ENCODE peak calls at places on chromosomes 2 and 18, in seven cellular contexts. L is hypothalamus; K is AG08395; A is stimulated activated CD4-positive, alpha-beta T cell treated with anti-CD3 and anti-CD28 coated beads, Interleukin-2, amount 100 ng/mL, for 48 hours; W is iPS DF 19.7; J is lower lobe of right lung; C is heart left ventricle. I is an unnamed sample.

GRCh38 chr18:35585608-35586007 is 4.1 kb downstream of the GALNT1 start:
- DNase-seq in C (no peak), J (no peak), A (no peak), L (no peak), K (no peak), W (no peak), I (no peak)

GRCh38 chr2:126808929-126809328 is 89.8 kb upstream of the TEX51 start:
- DNase-seq in K (no peak), C (no peak), A (no peak), L (no peak), J (no peak), W (no peak), I (no peak)

GRCh38 chr2:28226558-28226957 is 166.1 kb upstream of the FOSL2 start:
- DNase-seq in W (no peak), C (no peak), L (no peak), A (no peak), J (no peak), K (no peak), I (no peak)

GRCh38 chr18:58633874-58634273 is 5.0 kb upstream of the ALPK2 start:
- DNase-seq in J (no peak), C (no peak), W (no peak), A (no peak), L (no peak), K (no peak), I (no peak)

GRCh38 chr18:7950380-7951143 is 383.4 kb downstream of the PTPRM start:
- DNase-seq in K (peak), L (no peak), A (no peak), W (no peak), J (no peak), C (no peak), I (no peak)

GRCh38 chr2:178163911-178164310 is 30.4 kb upstream of the OSBPL6 start:
- DNase-seq in K (no peak), A (no peak), W (no peak), C (no peak), L (no peak), J (no peak), I (no peak)

GRCh38 chr2:88016948-88017779 is 817 bp upstream of the RNU2-63P start:
- DNase-seq in K (no peak), A (no peak), C (no peak), W (no peak), L (no peak), J (peak), I (peak)

GRCh38 chr2:26345284-26345553 is 724 bp upstream of the SELENOI start:
- DNase-seq in C (no peak), A (no peak), L (no peak), J (no peak), K (no peak), W (no peak), I (no peak)

GRCh38 chr2:234032301-234032856 is 18.1 kb upstream of the SPP2 start:
- DNase-seq in L (no peak), W (no peak), K (peak), J (no peak), A (no peak), C (no peak), I (no peak)

GRCh38 chr18:21509062-21509461 is 91.4 kb downstream of the ESCO1 start:
- DNase-seq in K (no peak), A (no peak), C (no peak), L (no peak), J (no peak), W (no peak), I (no peak)

GRCh38 chr2:26735096-26735495 is 29.0 kb upstream of the SLC35F6 start:
- DNase-seq in L (no peak), A (no peak), K (peak), W (no peak), C (no peak), J (no peak), I (no peak)

GRCh38 chr2:8547284-8548064 is 134.4 kb upstream of the ID2 start:
- DNase-seq in C (no peak), A (no peak), J (no peak), K (no peak), W (no peak), L (no peak), I (no peak)

GRCh38 chr18:32326450-32327309 is 136.8 kb downstream of the MEP1B start:
- DNase-seq in K (no peak), A (no peak), W (no peak), J (no peak), L (no peak), C (no peak), I (peak)

GRCh38 chr2:42063383-42064171 is 15.8 kb downstream of the PKDCC start:
- DNase-seq in W (no peak), L (no peak), A (no peak), C (peak), J (no peak), K (peak), I (no peak)

GRCh38 chr2:202015471-202015870 is 18.2 kb upstream of the FZD7 start:
- DNase-seq in J (no peak), A (no peak), L (no peak), C (no peak), K (no peak), W (no peak), I (no peak)

GRCh38 chr2:190847504-190848201 is 33.0 kb upstream of the GLS start:
- DNase-seq in W (no peak), C (no peak), J (no peak), L (no peak), A (no peak), K (no peak), I (no peak)

GRCh38 chr2:43267393-43267792 is 41.0 kb upstream of the ZFP36L2 start:
- DNase-seq in K (no peak), C (no peak), L (no peak), J (no peak), W (no peak), A (no peak), I (no peak)

GRCh38 chr2:226799211-226799975 is at the start of gene IRS1:
- DNase-seq in A (peak), C (peak), K (peak), L (peak), W (no peak), J (peak), I (peak)

GRCh38 chr2:108970369-108970768 is 18.7 kb downstream of the EDAR start:
- DNase-seq in C (no peak), L (no peak), J (no peak), A (no peak), W (no peak), K (no peak), I (no peak)

GRCh38 chr18:7619676-7620075 is 52.6 kb downstream of the PTPRM start:
- DNase-seq in C (no peak), K (peak), A (no peak), J (no peak), L (no peak), W (no peak), I (no peak)

GRCh38 chr2:191637182-191638078 is 40.5 kb upstream of the NABP1 start:
- DNase-seq in C (no peak), L (no peak), A (no peak), K (no peak), J (no peak), W (no peak), I (no peak)

GRCh38 chr2:191441761-191442160 is 196.6 kb downstream of the MYO1B start:
- DNase-seq in W (no peak), A (no peak), C (peak), J (no peak), K (peak), L (no peak), I (no peak)

GRCh38 chr18:54388203-54389142 is 30.8 kb downstream of the C18orf54 start:
- DNase-seq in W (peak), J (no peak), A (peak), K (peak), L (no peak), C (no peak), I (no peak)

GRCh38 chr2:72887032-72887835 is at the start of gene SPR:
- DNase-seq in W (no peak), J (peak), A (peak), C (peak), K (peak), L (peak), I (peak)

GRCh38 chr18:31185551-31185950 is 22.9 kb upstream of the DSC1 start:
- DNase-seq in L (no peak), A (no peak), K (no peak), J (no peak), W (no peak), C (no peak), I (peak)

GRCh38 chr2:29589440-29590103 is 331.8 kb downstream of the ALK start:
- DNase-seq in J (no peak), L (no peak), K (no peak), C (no peak), A (no peak), W (no peak), I (no peak)

GRCh38 chr2:232174662-232175061 is 203.9 kb upstream of the ALPP start:
- DNase-seq in C (no peak), L (no peak), J (no peak), K (no peak), A (no peak), W (no peak), I (no peak)

GRCh38 chr18:58143391-58143790 is 99.4 kb downstream of the NEDD4L start:
- DNase-seq in C (no peak), J (no peak), W (no peak), K (no peak), L (no peak), A (no peak), I (no peak)

GRCh38 chr2:217204358-217204757 is 344.5 kb upstream of the TNP1 start:
- DNase-seq in L (no peak), W (no peak), A (no peak), K (peak), J (no peak), C (no peak), I (no peak)

GRCh38 chr18:9380571-9381390 is 46.2 kb downstream of the TWSG1 start:
- DNase-seq in J (no peak), K (peak), L (no peak), A (no peak), C (no peak), W (no peak), I (peak)

GRCh38 chr2:231935207-231935524 is 9.0 kb upstream of the NPPC start:
- DNase-seq in K (no peak), A (no peak), C (peak), L (no peak), J (no peak), W (no peak), I (no peak)